ENCODE peak calls at places on chromosomes 6 and 20, in four cellular contexts. One of them, this sample, is unnamed.

GRCh38 chr6:20577280-20577679 is 43.0 kb downstream of the CDKAL1 start:
- DNase-seq in small intestine: no peak
- DNase-seq in body of pancreas: no peak
- DNase-seq in upper lobe of right lung: no peak
- DNase-seq in this sample: no peak

GRCh38 chr6:145015739-145016558 is 719.4 kb downstream of the EPM2A start:
- DNase-seq in body of pancreas: peak
- DNase-seq in upper lobe of right lung: no peak
- DNase-seq in small intestine: no peak
- DNase-seq in this sample: no peak

GRCh38 chr20:19231359-19232035 is 19.1 kb downstream of the SLC24A3 start:
- DNase-seq in body of pancreas: no peak
- DNase-seq in small intestine: no peak
- DNase-seq in upper lobe of right lung: no peak
- DNase-seq in this sample: peak

GRCh38 chr20:47354710-47355488 is 1.6 kb downstream of the ZMYND8 start:
- DNase-seq in body of pancreas: no peak
- DNase-seq in upper lobe of right lung: no peak
- DNase-seq in small intestine: no peak
- DNase-seq in this sample: no peak

GRCh38 chr6:54244430-54244829 is 63.8 kb upstream of the TINAG start:
- DNase-seq in body of pancreas: no peak
- DNase-seq in small intestine: peak
- DNase-seq in upper lobe of right lung: no peak
- DNase-seq in this sample: no peak

GRCh38 chr6:100228437-100229424 is 234.7 kb upstream of the MCHR2 start:
- DNase-seq in small intestine: peak
- DNase-seq in upper lobe of right lung: peak
- DNase-seq in body of pancreas: peak
- DNase-seq in this sample: peak

GRCh38 chr6:118506071-118506638 is 41.9 kb upstream of the PLN start:
- DNase-seq in body of pancreas: no peak
- DNase-seq in upper lobe of right lung: no peak
- DNase-seq in small intestine: no peak
- DNase-seq in this sample: no peak

GRCh38 chr6:104483225-104483834 is 376.4 kb downstream of the HACE1 start:
- DNase-seq in small intestine: no peak
- DNase-seq in body of pancreas: no peak
- DNase-seq in upper lobe of right lung: no peak
- DNase-seq in this sample: no peak

GRCh38 chr6:147157930-147158329 is 46.3 kb upstream of the STXBP5 start:
- DNase-seq in small intestine: no peak
- DNase-seq in upper lobe of right lung: no peak
- DNase-seq in body of pancreas: no peak
- DNase-seq in this sample: no peak

GRCh38 chr6:56349196-56349595 is 101.8 kb upstream of the COL21A1 start:
- DNase-seq in body of pancreas: no peak
- DNase-seq in small intestine: no peak
- DNase-seq in upper lobe of right lung: no peak
- DNase-seq in this sample: no peak

GRCh38 chr20:56445130-56445529 is 23.3 kb upstream of the RTF2 start:
- DNase-seq in body of pancreas: no peak
- DNase-seq in upper lobe of right lung: no peak
- DNase-seq in small intestine: no peak
- DNase-seq in this sample: no peak

GRCh38 chr6:108897371-108897770 is 49.1 kb downstream of the ARMC2 start:
- DNase-seq in small intestine: peak
- DNase-seq in upper lobe of right lung: no peak
- DNase-seq in body of pancreas: peak
- DNase-seq in this sample: no peak

GRCh38 chr6:41887355-41887754 is 7.8 kb downstream of the USP49 start:
- DNase-seq in body of pancreas: no peak
- DNase-seq in small intestine: no peak
- DNase-seq in upper lobe of right lung: no peak
- DNase-seq in this sample: no peak

GRCh38 chr20:40497781-40498691 is 191.0 kb downstream of the MAFB start:
- DNase-seq in upper lobe of right lung: peak
- DNase-seq in small intestine: no peak
- DNase-seq in body of pancreas: peak
- DNase-seq in this sample: no peak

GRCh38 chr6:45545416-45545815 is 167.7 kb upstream of the SUPT3H start:
- DNase-seq in small intestine: no peak
- DNase-seq in body of pancreas: no peak
- DNase-seq in upper lobe of right lung: no peak
- DNase-seq in this sample: no peak

DNA sequence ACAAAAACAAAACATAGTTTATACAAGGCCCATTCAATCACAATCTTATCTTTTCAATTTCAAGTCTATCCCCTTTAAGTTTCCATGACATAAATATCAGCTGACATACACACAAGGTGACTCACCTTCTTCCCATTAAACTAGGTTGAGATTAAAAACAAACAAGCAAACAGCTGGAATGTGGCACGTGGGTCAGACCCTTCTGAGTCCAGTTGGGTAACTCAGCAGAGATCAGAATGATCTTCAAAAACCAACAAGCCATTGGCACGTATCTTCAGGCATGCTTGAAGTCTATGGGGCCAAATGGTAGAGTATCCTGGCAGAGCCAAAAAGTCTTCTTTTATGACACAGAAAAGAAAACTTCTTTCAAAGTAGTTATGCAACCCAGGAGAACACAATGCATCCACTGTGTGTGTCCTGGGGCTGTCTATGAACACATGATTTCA is 603.5 kb upstream of the CITED2 start:
- DNase-seq in body of pancreas: peak
- DNase-seq in small intestine: no peak
- DNase-seq in upper lobe of right lung: no peak
- DNase-seq in this sample: no peak
- H3K27ac ChIP-seq in body of pancreas: peak
- H3K27ac ChIP-seq in small intestine: peak
- H3K27ac ChIP-seq in upper lobe of right lung: no peak
- H3K27ac ChIP-seq in this sample: no peak

GRCh38 chr20:63774348-63774735 is 34.8 kb downstream of the SLC2A4RG start:
- DNase-seq in small intestine: no peak
- DNase-seq in body of pancreas: no peak
- DNase-seq in upper lobe of right lung: no peak
- DNase-seq in this sample: no peak
- H3K27ac ChIP-seq in small intestine: no peak
- H3K27ac ChIP-seq in body of pancreas: no peak
- H3K27ac ChIP-seq in upper lobe of right lung: no peak
- H3K27ac ChIP-seq in this sample: no peak

GRCh38 chr20:50130995-50131394 is 18.0 kb upstream of the UBE2V1 start:
- DNase-seq in upper lobe of right lung: no peak
- DNase-seq in body of pancreas: no peak
- DNase-seq in small intestine: no peak
- DNase-seq in this sample: no peak

GRCh38 chr20:50130346-50130703 is 17.4 kb upstream of the UBE2V1 start:
- DNase-seq in small intestine: no peak
- DNase-seq in body of pancreas: no peak
- DNase-seq in upper lobe of right lung: no peak
- DNase-seq in this sample: no peak

GRCh38 chr20:50128520-50128905 is 15.6 kb upstream of the UBE2V1 start:
- DNase-seq in body of pancreas: no peak
- DNase-seq in small intestine: no peak
- DNase-seq in upper lobe of right lung: no peak
- DNase-seq in this sample: no peak

GRCh38 chr20:50127587-50128519 is 14.9 kb upstream of the UBE2V1 start:
- DNase-seq in small intestine: no peak
- DNase-seq in upper lobe of right lung: no peak
- DNase-seq in body of pancreas: no peak
- DNase-seq in this sample: no peak

DNA sequence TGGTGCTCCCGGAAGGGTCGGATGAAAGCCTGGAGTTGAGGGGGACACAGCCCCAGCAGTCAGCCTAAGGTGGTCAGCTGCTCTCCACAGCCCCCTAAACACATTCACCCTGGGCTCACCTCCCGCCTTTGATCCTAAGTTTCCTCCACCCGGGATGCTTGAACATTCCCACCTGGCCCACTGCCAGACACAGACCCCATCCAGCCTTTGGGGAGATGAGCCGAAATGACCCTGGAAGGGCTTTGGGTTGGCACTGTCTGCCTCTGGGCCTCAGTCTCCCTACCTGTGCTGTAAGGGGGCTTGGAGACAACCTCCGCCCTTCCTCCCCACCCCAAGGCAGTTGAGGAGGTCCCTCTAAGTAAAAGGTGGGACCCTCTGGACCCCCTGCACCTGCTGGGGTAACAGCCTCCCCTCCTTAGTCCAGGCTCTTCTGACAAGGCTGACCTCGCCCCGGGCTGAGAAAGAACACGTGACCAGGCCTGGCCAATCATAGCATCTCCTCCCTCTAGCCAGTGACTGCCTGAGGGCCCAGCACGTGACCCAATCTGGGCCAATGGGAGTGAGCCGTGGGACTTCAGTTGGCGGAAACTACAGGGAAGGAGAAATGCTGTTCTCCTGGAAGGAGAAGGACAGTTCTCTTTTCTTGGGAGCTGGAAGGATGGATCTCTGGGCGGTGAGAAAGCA is 16.9 kb upstream of the UBE2V1 start:
- DNase-seq in small intestine: no peak
- DNase-seq in body of pancreas: no peak
- DNase-seq in upper lobe of right lung: no peak
- DNase-seq in this sample: no peak
- H3K27ac ChIP-seq in small intestine: no peak
- H3K27ac ChIP-seq in body of pancreas: no peak
- H3K27ac ChIP-seq in upper lobe of right lung: no peak
- H3K27ac ChIP-seq in this sample: no peak

GRCh38 chr6:154479388-154480143 is 30.9 kb downstream of the CNKSR3 start:
- DNase-seq in body of pancreas: no peak
- DNase-seq in upper lobe of right lung: no peak
- DNase-seq in small intestine: no peak
- DNase-seq in this sample: no peak

GRCh38 chr6:154478021-154478651 is 32.3 kb downstream of the CNKSR3 start:
- DNase-seq in body of pancreas: peak
- DNase-seq in upper lobe of right lung: peak
- DNase-seq in small intestine: no peak
- DNase-seq in this sample: no peak

GRCh38 chr6:154474636-154475428 is 35.7 kb downstream of the CNKSR3 start:
- DNase-seq in upper lobe of right lung: no peak
- DNase-seq in small intestine: no peak
- DNase-seq in body of pancreas: peak
- DNase-seq in this sample: no peak

GRCh38 chr6:154478691-154479090 is 31.8 kb downstream of the CNKSR3 start:
- DNase-seq in upper lobe of right lung: no peak
- DNase-seq in small intestine: no peak
- DNase-seq in body of pancreas: no peak
- DNase-seq in this sample: no peak

GRCh38 chr6:154476494-154476893 is 34.0 kb downstream of the CNKSR3 start:
- DNase-seq in small intestine: no peak
- DNase-seq in body of pancreas: no peak
- DNase-seq in upper lobe of right lung: no peak
- DNase-seq in this sample: no peak
- H3K27ac ChIP-seq in small intestine: no peak
- H3K27ac ChIP-seq in body of pancreas: peak
- H3K27ac ChIP-seq in upper lobe of right lung: no peak
- H3K27ac ChIP-seq in this sample: no peak

DNA sequence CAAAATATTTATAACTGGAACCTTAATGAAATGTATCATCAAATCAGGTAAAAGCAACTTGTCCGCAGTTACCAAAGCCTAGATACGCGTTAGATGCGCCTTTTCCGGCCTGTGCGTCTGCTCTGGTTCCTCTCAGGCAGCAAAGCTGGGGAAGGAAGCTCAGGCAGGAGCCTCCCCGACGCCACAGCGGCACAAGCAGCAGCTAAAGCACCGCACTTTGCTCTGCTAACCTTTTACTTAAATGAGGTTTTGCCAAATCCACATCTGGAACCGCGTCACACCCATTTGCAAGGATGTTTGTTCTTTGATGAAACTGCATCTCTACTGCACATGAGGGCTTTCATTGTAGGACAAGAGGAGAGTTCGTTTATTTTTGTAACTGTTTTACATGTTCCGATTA is 36.8 kb downstream of the THBS2 start:
- DNase-seq in small intestine: no peak
- DNase-seq in body of pancreas: no peak
- DNase-seq in upper lobe of right lung: no peak
- DNase-seq in this sample: peak
- H3K27ac ChIP-seq in small intestine: no peak
- H3K27ac ChIP-seq in body of pancreas: no peak
- H3K27ac ChIP-seq in upper lobe of right lung: no peak
- H3K27ac ChIP-seq in this sample: no peak

GRCh38 chr6:139839506-139840156 is 465.2 kb upstream of the CITED2 start:
- DNase-seq in upper lobe of right lung: peak
- DNase-seq in small intestine: no peak
- DNase-seq in body of pancreas: peak
- DNase-seq in this sample: no peak
- H3K27ac ChIP-seq in upper lobe of right lung: peak
- H3K27ac ChIP-seq in small intestine: peak
- H3K27ac ChIP-seq in body of pancreas: no peak
- H3K27ac ChIP-seq in this sample: no peak

DNA sequence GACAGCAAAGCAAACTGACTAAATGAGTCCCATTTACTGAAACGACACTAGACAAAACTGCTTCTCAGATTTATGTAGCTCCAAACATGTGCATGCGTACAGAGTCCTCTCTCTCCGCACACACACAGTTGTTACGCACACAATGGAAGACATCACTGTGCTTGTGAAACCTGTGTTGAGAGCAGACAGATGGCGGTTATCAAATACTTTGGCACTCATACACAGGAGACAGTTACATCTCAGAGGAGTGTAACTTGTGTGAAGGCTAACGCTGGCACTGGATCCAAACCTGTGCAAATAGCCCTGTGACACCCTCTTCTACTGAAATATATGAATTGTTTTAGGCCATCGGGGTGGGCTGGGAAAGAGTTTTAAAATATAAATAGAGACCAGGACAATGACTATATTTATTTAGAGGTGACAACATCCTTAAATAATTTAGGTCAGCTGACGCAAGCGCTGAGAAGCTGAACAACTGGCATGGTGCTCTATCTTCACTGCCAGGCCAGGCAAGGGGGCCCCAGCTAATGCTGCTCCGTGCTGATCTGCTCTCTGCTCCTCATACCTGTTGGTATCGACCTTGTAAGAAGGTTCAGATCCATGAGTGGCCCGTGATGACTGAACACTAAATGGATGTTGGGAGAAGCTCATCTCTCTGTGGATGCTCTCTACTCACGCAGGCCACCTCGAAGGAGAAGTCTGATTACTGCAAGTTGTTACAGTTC is 69.4 kb downstream of the FOXC1 start:
- DNase-seq in body of pancreas: no peak
- DNase-seq in upper lobe of right lung: no peak
- DNase-seq in small intestine: no peak
- DNase-seq in this sample: no peak
- H3K27ac ChIP-seq in body of pancreas: peak
- H3K27ac ChIP-seq in upper lobe of right lung: no peak
- H3K27ac ChIP-seq in small intestine: no peak
- H3K27ac ChIP-seq in this sample: no peak

This sample was measured in colonic mucosa.